ENCODE peak calls at places on chromosome 18, in six cellular contexts. L is Panc1, M is astrocyte of the spinal cord, V is fibroblast of lung, R is WTC11, Y is left ventricle myocardium inferior. A is an unnamed sample.
A peak's percentile ranks its signal among the peaks of the same experiment; 100 is the strongest.

GRCh38 chr18:7177131-7177744 is 53.7 kb upstream of the LRRC30 start:
- DNase-seq in L (peak; percentile 15), R (peak; percentile 57), V (peak; percentile 87), Y (no peak), M (peak; percentile 73), A (peak; percentile 57)

GRCh38 chr18:6406075-6406909 is 8.4 kb downstream of the L3MBTL4 start:
- DNase-seq in V (peak; percentile 50), L (no peak), Y (no peak), M (peak; percentile 2), R (no peak), A (no peak)

GRCh38 chr18:7908686-7909299 is 341.7 kb downstream of the PTPRM start:
- DNase-seq in M (no peak), V (no peak), Y (no peak), L (no peak), R (no peak), A (no peak)

GRCh38 chr18:36128907-36129299 is 237 bp downstream of the SLC39A6 start:
- DNase-seq in R (peak; percentile 45), Y (no peak), M (no peak), L (no peak), V (no peak), A (no peak)

GRCh38 chr18:7147399-7147798 is 29.8 kb upstream of the LAMA1 start:
- DNase-seq in R (no peak), M (no peak), V (no peak), Y (no peak), L (no peak), A (no peak)

GRCh38 chr18:12309683-12310198 is 1.7 kb downstream of the TUBB6 start:
- DNase-seq in M (no peak), Y (no peak), L (no peak), V (no peak), R (no peak), A (no peak)

GRCh38 chr18:79395761-79396404 is at the start of gene NFATC1:
- DNase-seq in L (no peak), V (peak; percentile 52), Y (peak; percentile 86), R (peak; percentile 75), M (peak; percentile 65), A (peak; percentile 80)

GRCh38 chr18:48580782-48581181 is 42.0 kb downstream of the CTIF start:
- DNase-seq in M (no peak), Y (no peak), V (no peak), L (no peak), R (peak; percentile 47), A (no peak)

GRCh38 chr18:61892683-61893303 is at the start of gene RNF152:
- DNase-seq in V (peak; percentile 29), Y (peak; percentile 36), M (peak; percentile 27), R (peak; percentile 53), L (no peak), A (peak; percentile 73)

GRCh38 chr18:62435435-62436031 is 87.3 kb upstream of the ZCCHC2 start:
- DNase-seq in R (no peak), L (no peak), Y (no peak), V (no peak), M (no peak), A (no peak)

GRCh38 chr18:76368976-76369375 is 126.1 kb downstream of the ZNF516 start:
- DNase-seq in V (peak; percentile 16), R (no peak), L (no peak), Y (no peak), M (no peak), A (no peak)

GRCh38 chr18:77068321-77068841 is 64.2 kb downstream of the MBP start:
- DNase-seq in V (peak; percentile 66), M (peak; percentile 53), R (no peak), Y (no peak), L (no peak), A (no peak)

DNA sequence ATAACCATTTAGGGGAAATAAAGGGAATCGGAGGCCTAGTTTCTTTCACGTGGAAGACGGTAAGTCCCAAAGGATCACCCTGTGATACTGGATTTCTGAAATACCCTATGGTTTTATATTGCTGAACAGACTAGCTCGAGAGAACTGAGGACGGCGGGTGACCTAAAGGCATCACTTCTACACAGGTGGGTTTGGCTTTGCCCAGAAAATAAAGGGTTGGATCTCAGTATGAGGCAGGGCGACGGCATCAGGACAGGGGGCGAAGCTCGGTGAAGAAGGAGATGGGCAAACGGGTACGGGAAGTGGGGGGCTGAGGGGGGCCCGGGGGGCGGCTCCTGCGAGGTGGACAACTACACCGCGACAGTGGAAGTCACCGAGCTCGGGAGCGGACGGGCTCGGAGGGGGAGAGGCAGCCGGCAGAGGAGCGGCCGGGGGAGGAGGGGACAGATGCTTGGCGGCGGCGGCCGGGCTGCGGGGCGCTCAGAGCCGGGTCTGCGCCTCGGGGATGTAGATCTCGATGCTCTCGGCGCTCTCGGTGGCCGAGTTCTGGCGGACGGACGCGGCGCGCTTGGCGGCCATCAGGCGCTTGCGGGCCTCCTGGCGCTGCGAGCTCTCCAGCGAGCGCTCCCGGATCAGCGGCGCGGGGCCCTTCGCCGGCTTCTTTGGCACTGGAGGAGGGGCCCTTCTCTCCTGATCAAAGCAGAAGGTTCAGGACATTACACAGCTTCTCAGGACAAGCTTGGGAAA is 48.9 kb downstream of the TGIF1 start:
- DNase-seq in Y (peak; percentile 22), M (peak; percentile 43), R (peak; percentile 78), L (no peak), V (peak; percentile 44), A (peak; percentile 80)
- TF ChIP-seq CTCF in Y (no peak), M (no peak), R (no peak), L (no peak), V (no peak), A (no peak)

DNA sequence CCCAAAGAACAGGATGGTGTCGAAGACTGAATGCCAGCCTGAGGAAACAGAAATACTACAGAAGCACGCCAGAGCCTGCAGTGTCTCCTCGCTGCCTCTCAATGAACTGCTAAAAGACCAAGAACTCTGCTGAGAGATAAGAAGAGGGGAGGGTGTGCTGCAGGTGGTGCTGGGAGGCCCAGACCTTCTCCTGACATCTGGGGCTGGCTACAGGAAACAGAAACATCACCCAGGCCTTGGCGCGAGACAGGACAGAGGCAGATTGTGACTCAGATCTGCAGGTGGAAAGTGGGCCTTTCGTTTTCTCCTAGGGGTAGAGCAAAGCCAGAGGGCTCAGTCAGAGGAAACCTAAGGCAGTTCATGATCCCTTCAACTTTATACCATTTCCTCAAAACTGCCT is 250.3 kb upstream of the TCF4 start:
- DNase-seq in Y (no peak), V (no peak), L (no peak), M (no peak), R (no peak), A (no peak)
- TF ChIP-seq CTCF in Y (no peak), V (no peak), L (no peak), M (no peak), R (no peak), A (no peak)

GRCh38 chr18:11163668-11164067 is 14.3 kb upstream of the PIEZO2 start:
- DNase-seq in L (no peak), Y (peak; percentile 27), M (peak; percentile 15), V (peak; percentile 28), R (peak; percentile 64), A (peak; percentile 57)
- TF ChIP-seq CTCF in L (peak; percentile 59), Y (peak; percentile 64), M (peak; percentile 56), V (peak; percentile 63), R (peak; percentile 31), A (peak; percentile 64)

DNA sequence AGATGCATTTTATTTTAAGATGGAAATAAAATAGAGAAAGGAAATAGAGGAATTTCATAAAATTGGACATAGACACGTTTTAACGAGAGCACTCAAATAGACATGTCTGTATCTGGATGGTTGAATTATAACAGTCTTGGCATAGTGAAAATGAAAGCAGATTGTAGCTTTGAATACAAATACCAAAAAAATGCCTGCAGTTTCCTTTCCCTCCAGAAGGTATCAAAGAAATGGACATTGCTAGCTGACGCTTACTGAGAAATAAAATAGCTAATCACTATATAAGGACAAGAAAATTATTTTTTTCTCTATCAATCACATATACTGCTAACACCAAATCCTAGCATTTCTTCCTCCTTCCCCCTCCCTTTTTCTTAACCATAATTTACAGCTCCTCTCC is 11.4 kb upstream of the MAPRE2 start:
- DNase-seq in V (peak; percentile 31), R (no peak), Y (no peak), L (no peak), M (no peak), A (no peak)
- TF ChIP-seq CTCF in V (peak; percentile 6), R (no peak), Y (peak; percentile 44), L (no peak), M (no peak), A (no peak)

GRCh38 chr18:31042391-31043181 is at the start of gene DSC3:
- DNase-seq in L (no peak), M (peak; percentile 17), R (peak; percentile 71), Y (no peak), V (peak; percentile 18), A (peak; percentile 69)
- TF ChIP-seq CTCF in L (no peak), M (no peak), R (no peak), Y (no peak), V (no peak), A (no peak)

DNA sequence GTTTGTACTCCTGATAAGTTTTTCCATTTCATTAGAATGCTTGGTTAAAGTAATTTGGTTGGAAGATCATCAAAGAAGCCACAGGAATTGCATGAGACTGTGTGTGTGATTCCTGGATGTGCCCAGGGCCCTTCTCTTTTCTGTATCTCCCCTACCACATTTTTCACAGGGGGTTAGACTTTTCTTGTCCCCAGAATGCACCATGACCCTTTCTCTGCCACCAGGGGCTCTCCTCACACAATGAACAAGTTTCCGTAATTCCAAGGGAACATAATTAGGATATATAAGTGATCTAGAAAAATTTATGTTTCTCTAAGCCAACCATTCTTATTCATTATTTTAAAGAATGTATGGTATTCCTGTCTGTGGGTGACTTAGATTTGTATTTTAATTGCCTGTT is 291.8 kb downstream of the NEDD4L start:
- DNase-seq in R (no peak), V (no peak), Y (no peak), L (no peak), M (peak; percentile 24), A (no peak)
- TF ChIP-seq CTCF in R (no peak), V (peak; percentile 36), Y (peak; percentile 23), L (no peak), M (peak; percentile 40), A (no peak)

DNA sequence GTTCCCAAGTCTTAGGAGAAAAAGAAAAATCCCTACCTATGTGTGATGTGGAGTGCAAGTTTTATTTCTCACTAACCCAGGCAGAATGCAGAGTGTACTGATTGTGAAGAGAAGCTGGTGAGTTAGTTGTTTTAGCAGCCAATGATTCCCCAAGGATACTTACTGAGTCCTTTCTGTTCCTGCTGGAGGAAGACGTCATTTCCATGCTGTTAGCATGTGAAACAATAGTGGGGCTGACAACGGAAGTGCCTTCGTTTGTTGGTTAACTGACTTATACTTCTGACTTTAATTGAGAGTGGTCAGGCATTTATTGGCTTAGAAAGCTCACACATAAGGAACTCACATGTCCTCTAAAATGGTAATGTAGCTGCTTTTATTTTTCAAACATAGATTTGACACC is 180.6 kb downstream of the MC4R start:
- DNase-seq in M (no peak), L (no peak), V (no peak), R (no peak), Y (no peak), A (no peak)
- TF ChIP-seq CTCF in M (no peak), L (no peak), V (no peak), R (no peak), Y (no peak), A (no peak)

DNA sequence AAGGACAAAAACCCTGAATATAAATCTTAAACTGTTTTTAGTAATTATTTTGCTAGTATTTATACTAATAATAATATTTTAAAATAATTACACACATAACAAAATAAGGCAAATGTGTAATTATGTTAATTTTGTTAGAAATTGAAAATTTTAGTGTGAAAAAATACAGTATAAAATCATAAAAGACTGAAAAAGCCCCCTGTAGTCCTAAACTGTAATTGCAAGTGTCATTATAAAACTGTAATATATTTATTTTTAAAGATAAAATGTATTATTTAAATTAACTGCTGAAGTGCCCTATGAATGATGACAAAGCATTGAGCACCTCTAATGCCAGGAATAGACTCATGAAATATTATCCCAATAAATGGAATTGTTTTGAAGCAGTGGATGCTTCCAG is 1117.7 kb downstream of the CBLN2 start:
- DNase-seq in V (no peak), M (no peak), R (no peak), Y (no peak), L (no peak), A (no peak)
- TF ChIP-seq CTCF in V (peak; percentile 12), M (peak; percentile 7), R (no peak), Y (no peak), L (no peak), A (no peak)

A was measured in nephron progenitor cell.